ENCODE peak calls at places on chromosomes 16 and 17, in seven cellular contexts. One of them, this sample, is unnamed.

GRCh38 chr17:69638516-69638915 is 224.0 kb downstream of the MAP2K6 start:
- DNase-seq in CD4-positive, alpha-beta T cell: no peak
- DNase-seq in anterior cingulate cortex: no peak
- DNase-seq in H1: no peak
- DNase-seq in non-pigmented ciliary epithelial cell: no peak
- DNase-seq in tibial nerve: no peak
- DNase-seq in GM12865: no peak
- DNase-seq in this sample: no peak

GRCh38 chr17:6323626-6324356 is 111.1 kb downstream of the AIPL1 start:
- DNase-seq in CD4-positive, alpha-beta T cell: no peak
- DNase-seq in anterior cingulate cortex: no peak
- DNase-seq in H1: no peak
- DNase-seq in non-pigmented ciliary epithelial cell: no peak
- DNase-seq in tibial nerve: no peak
- DNase-seq in GM12865: no peak
- DNase-seq in this sample: no peak

GRCh38 chr17:50310455-50311111 is 35.3 kb upstream of the XYLT2 start:
- DNase-seq in CD4-positive, alpha-beta T cell: no peak
- DNase-seq in anterior cingulate cortex: no peak
- DNase-seq in H1: no peak
- DNase-seq in non-pigmented ciliary epithelial cell: no peak
- DNase-seq in tibial nerve: no peak
- DNase-seq in GM12865: no peak
- DNase-seq in this sample: no peak

GRCh38 chr17:75271955-75272847 is 1.2 kb upstream of the MIF4GD start:
- DNase-seq in CD4-positive, alpha-beta T cell: no peak
- DNase-seq in anterior cingulate cortex: no peak
- DNase-seq in H1: no peak
- DNase-seq in non-pigmented ciliary epithelial cell: no peak
- DNase-seq in tibial nerve: no peak
- DNase-seq in GM12865: peak; percentile 47
- DNase-seq in this sample: no peak

GRCh38 chr17:49360796-49361128 is 1.3 kb downstream of the ZNF652 start:
- DNase-seq in CD4-positive, alpha-beta T cell: no peak
- DNase-seq in anterior cingulate cortex: no peak
- DNase-seq in H1: no peak
- DNase-seq in non-pigmented ciliary epithelial cell: no peak
- DNase-seq in tibial nerve: no peak
- DNase-seq in GM12865: no peak
- DNase-seq in this sample: no peak

GRCh38 chr17:17999364-18000007 is 26.8 kb downstream of the DRC3 start:
- DNase-seq in CD4-positive, alpha-beta T cell: no peak
- DNase-seq in anterior cingulate cortex: no peak
- DNase-seq in H1: no peak
- DNase-seq in non-pigmented ciliary epithelial cell: no peak
- DNase-seq in tibial nerve: no peak
- DNase-seq in GM12865: no peak
- DNase-seq in this sample: no peak

GRCh38 chr17:81340606-81341346 is 45.7 kb upstream of the SLC38A10 start:
- DNase-seq in CD4-positive, alpha-beta T cell: no peak
- DNase-seq in anterior cingulate cortex: no peak
- DNase-seq in H1: peak; percentile 54
- DNase-seq in non-pigmented ciliary epithelial cell: no peak
- DNase-seq in tibial nerve: no peak
- DNase-seq in GM12865: no peak
- DNase-seq in this sample: no peak

GRCh38 chr17:29109477-29110371 is 66.8 kb downstream of the PIPOX start:
- DNase-seq in CD4-positive, alpha-beta T cell: no peak
- DNase-seq in anterior cingulate cortex: no peak
- DNase-seq in H1: no peak
- DNase-seq in non-pigmented ciliary epithelial cell: no peak
- DNase-seq in tibial nerve: no peak
- DNase-seq in GM12865: no peak
- DNase-seq in this sample: no peak

GRCh38 chr16:88200896-88201185 is 181.9 kb upstream of the ZNF469 start:
- DNase-seq in CD4-positive, alpha-beta T cell: no peak
- DNase-seq in anterior cingulate cortex: no peak
- DNase-seq in H1: no peak
- DNase-seq in non-pigmented ciliary epithelial cell: no peak
- DNase-seq in tibial nerve: no peak
- DNase-seq in GM12865: no peak
- DNase-seq in this sample: no peak

GRCh38 chr17:7914771-7915610 is 1.1 kb downstream of the RNF227 start:
- DNase-seq in CD4-positive, alpha-beta T cell: no peak
- DNase-seq in anterior cingulate cortex: no peak
- DNase-seq in H1: no peak
- DNase-seq in non-pigmented ciliary epithelial cell: no peak
- DNase-seq in tibial nerve: peak; percentile 52
- DNase-seq in GM12865: no peak
- DNase-seq in this sample: no peak

GRCh38 chr17:77744268-77744988 is 214.1 kb upstream of the TNRC6C start:
- DNase-seq in CD4-positive, alpha-beta T cell: no peak
- DNase-seq in anterior cingulate cortex: no peak
- DNase-seq in H1: no peak
- DNase-seq in non-pigmented ciliary epithelial cell: no peak
- DNase-seq in tibial nerve: peak; percentile 67
- DNase-seq in GM12865: no peak
- DNase-seq in this sample: no peak

GRCh38 chr17:64103751-64104364 is 26.1 kb downstream of the ERN1 start:
- DNase-seq in CD4-positive, alpha-beta T cell: no peak
- DNase-seq in anterior cingulate cortex: no peak
- DNase-seq in H1: no peak
- DNase-seq in non-pigmented ciliary epithelial cell: no peak
- DNase-seq in tibial nerve: no peak
- DNase-seq in GM12865: peak; percentile 79
- DNase-seq in this sample: no peak

GRCh38 chr16:68395167-68395786 is 53.0 kb downstream of the SMPD3 start:
- DNase-seq in CD4-positive, alpha-beta T cell: no peak
- DNase-seq in anterior cingulate cortex: no peak
- DNase-seq in H1: no peak
- DNase-seq in non-pigmented ciliary epithelial cell: no peak
- DNase-seq in tibial nerve: no peak
- DNase-seq in GM12865: no peak
- DNase-seq in this sample: peak; percentile 39

GRCh38 chr16:31529398-31530312 is 2.0 kb downstream of the AHSP start:
- DNase-seq in CD4-positive, alpha-beta T cell: no peak
- DNase-seq in anterior cingulate cortex: no peak
- DNase-seq in H1: peak; percentile 58
- DNase-seq in non-pigmented ciliary epithelial cell: no peak
- DNase-seq in tibial nerve: no peak
- DNase-seq in GM12865: no peak
- DNase-seq in this sample: no peak

GRCh38 chr16:3998793-3999478 is 117.3 kb downstream of the ADCY9 start:
- DNase-seq in CD4-positive, alpha-beta T cell: no peak
- DNase-seq in anterior cingulate cortex: no peak
- DNase-seq in H1: no peak
- DNase-seq in non-pigmented ciliary epithelial cell: no peak
- DNase-seq in tibial nerve: peak; percentile 15
- DNase-seq in GM12865: no peak
- DNase-seq in this sample: no peak

GRCh38 chr17:70021726-70022125 is 53.3 kb upstream of the KCNJ16 start:
- DNase-seq in CD4-positive, alpha-beta T cell: no peak
- DNase-seq in anterior cingulate cortex: no peak
- DNase-seq in H1: no peak
- DNase-seq in non-pigmented ciliary epithelial cell: no peak
- DNase-seq in tibial nerve: no peak
- DNase-seq in GM12865: no peak
- DNase-seq in this sample: no peak

GRCh38 chr17:38685485-38685884 is 10.7 kb upstream of the EPOP start:
- DNase-seq in CD4-positive, alpha-beta T cell: no peak
- DNase-seq in anterior cingulate cortex: no peak
- DNase-seq in H1: no peak
- DNase-seq in non-pigmented ciliary epithelial cell: no peak
- DNase-seq in tibial nerve: no peak
- DNase-seq in GM12865: no peak
- DNase-seq in this sample: no peak

GRCh38 chr16:67390816-67391423 is 2.4 kb downstream of the TPPP3 start:
- DNase-seq in CD4-positive, alpha-beta T cell: no peak
- DNase-seq in anterior cingulate cortex: no peak
- DNase-seq in H1: no peak
- DNase-seq in non-pigmented ciliary epithelial cell: no peak
- DNase-seq in tibial nerve: no peak
- DNase-seq in GM12865: no peak
- DNase-seq in this sample: no peak

GRCh38 chr17:34222732-34223486 is 32.2 kb upstream of the CCL2 start:
- DNase-seq in CD4-positive, alpha-beta T cell: no peak
- DNase-seq in anterior cingulate cortex: no peak
- DNase-seq in H1: no peak
- DNase-seq in non-pigmented ciliary epithelial cell: no peak
- DNase-seq in tibial nerve: no peak
- DNase-seq in GM12865: no peak
- DNase-seq in this sample: no peak

GRCh38 chr17:48954300-48954755 is 9.7 kb upstream of the SNF8 start:
- DNase-seq in CD4-positive, alpha-beta T cell: no peak
- DNase-seq in anterior cingulate cortex: no peak
- DNase-seq in H1: peak; percentile 70
- DNase-seq in non-pigmented ciliary epithelial cell: no peak
- DNase-seq in tibial nerve: no peak
- DNase-seq in GM12865: peak; percentile 39
- DNase-seq in this sample: no peak

GRCh38 chr17:59846391-59847165 is 46.2 kb downstream of the TUBD1 start:
- DNase-seq in CD4-positive, alpha-beta T cell: no peak
- DNase-seq in anterior cingulate cortex: no peak
- DNase-seq in H1: no peak
- DNase-seq in non-pigmented ciliary epithelial cell: no peak
- DNase-seq in tibial nerve: peak; percentile 61
- DNase-seq in GM12865: peak; percentile 88
- DNase-seq in this sample: no peak

GRCh38 chr16:57284206-57284951 is at the start of gene PLLP:
- DNase-seq in CD4-positive, alpha-beta T cell: no peak
- DNase-seq in anterior cingulate cortex: no peak
- DNase-seq in H1: peak; percentile 87
- DNase-seq in non-pigmented ciliary epithelial cell: no peak
- DNase-seq in tibial nerve: no peak
- DNase-seq in GM12865: peak; percentile 37
- DNase-seq in this sample: no peak

GRCh38 chr16:55035037-55035436 is 104.4 kb downstream of the IRX5 start:
- DNase-seq in CD4-positive, alpha-beta T cell: no peak
- DNase-seq in anterior cingulate cortex: no peak
- DNase-seq in H1: peak; percentile 92
- DNase-seq in non-pigmented ciliary epithelial cell: no peak
- DNase-seq in tibial nerve: no peak
- DNase-seq in GM12865: peak; percentile 34
- DNase-seq in this sample: no peak

GRCh38 chr16:85851034-85851780 is 47.8 kb upstream of the IRF8 start:
- DNase-seq in CD4-positive, alpha-beta T cell: no peak
- DNase-seq in anterior cingulate cortex: no peak
- DNase-seq in H1: no peak
- DNase-seq in non-pigmented ciliary epithelial cell: no peak
- DNase-seq in tibial nerve: no peak
- DNase-seq in GM12865: peak; percentile 44
- DNase-seq in this sample: peak; percentile 27

GRCh38 chr16:87661561-87661960 is 59.3 kb downstream of the JPH3 start:
- DNase-seq in CD4-positive, alpha-beta T cell: no peak
- DNase-seq in anterior cingulate cortex: no peak
- DNase-seq in H1: peak; percentile 91
- DNase-seq in non-pigmented ciliary epithelial cell: peak; percentile 6
- DNase-seq in tibial nerve: peak; percentile 14
- DNase-seq in GM12865: peak; percentile 28
- DNase-seq in this sample: no peak

GRCh38 chr16:85750827-85751641 is at the start of gene C16orf74:
- DNase-seq in CD4-positive, alpha-beta T cell: no peak
- DNase-seq in anterior cingulate cortex: no peak
- DNase-seq in H1: no peak
- DNase-seq in non-pigmented ciliary epithelial cell: no peak
- DNase-seq in tibial nerve: no peak
- DNase-seq in GM12865: peak; percentile 66
- DNase-seq in this sample: no peak

GRCh38 chr16:17724242-17724898 is 253.6 kb upstream of the XYLT1 start:
- DNase-seq in CD4-positive, alpha-beta T cell: no peak
- DNase-seq in anterior cingulate cortex: no peak
- DNase-seq in H1: no peak
- DNase-seq in non-pigmented ciliary epithelial cell: no peak
- DNase-seq in tibial nerve: no peak
- DNase-seq in GM12865: no peak
- DNase-seq in this sample: no peak

GRCh38 chr16:81431554-81432353 is 12.9 kb upstream of the CMIP start:
- DNase-seq in CD4-positive, alpha-beta T cell: no peak
- DNase-seq in anterior cingulate cortex: no peak
- DNase-seq in H1: no peak
- DNase-seq in non-pigmented ciliary epithelial cell: no peak
- DNase-seq in tibial nerve: peak; percentile 49
- DNase-seq in GM12865: no peak
- DNase-seq in this sample: no peak

GRCh38 chr16:2205967-2206313 is 686 bp downstream of the MLST8 start:
- DNase-seq in CD4-positive, alpha-beta T cell: no peak
- DNase-seq in anterior cingulate cortex: no peak
- DNase-seq in H1: no peak
- DNase-seq in non-pigmented ciliary epithelial cell: no peak
- DNase-seq in tibial nerve: peak; percentile 21
- DNase-seq in GM12865: no peak
- DNase-seq in this sample: no peak

GRCh38 chr16:35749253-35750141 is 2290.1 kb downstream of the TP53TG3F start:
- DNase-seq in CD4-positive, alpha-beta T cell: no peak
- DNase-seq in anterior cingulate cortex: no peak
- DNase-seq in H1: no peak
- DNase-seq in non-pigmented ciliary epithelial cell: no peak
- DNase-seq in tibial nerve: no peak
- DNase-seq in GM12865: no peak
- DNase-seq in this sample: peak; percentile 84

GRCh38 chr17:82602986-82603385 is 45.3 kb downstream of the WDR45B start:
- DNase-seq in CD4-positive, alpha-beta T cell: no peak
- DNase-seq in anterior cingulate cortex: no peak
- DNase-seq in H1: no peak
- DNase-seq in non-pigmented ciliary epithelial cell: peak; percentile 26
- DNase-seq in tibial nerve: no peak
- DNase-seq in GM12865: peak; percentile 77
- DNase-seq in this sample: no peak

GRCh38 chr17:70773210-70773609 is 603.9 kb downstream of the KCNJ2 start:
- DNase-seq in CD4-positive, alpha-beta T cell: no peak
- DNase-seq in anterior cingulate cortex: no peak
- DNase-seq in H1: no peak
- DNase-seq in non-pigmented ciliary epithelial cell: no peak
- DNase-seq in tibial nerve: no peak
- DNase-seq in GM12865: no peak
- DNase-seq in this sample: no peak

GRCh38 chr17:10384175-10384574 is 11.4 kb upstream of the MYH13 start:
- DNase-seq in CD4-positive, alpha-beta T cell: no peak
- DNase-seq in anterior cingulate cortex: no peak
- DNase-seq in H1: no peak
- DNase-seq in non-pigmented ciliary epithelial cell: no peak
- DNase-seq in tibial nerve: no peak
- DNase-seq in GM12865: no peak
- DNase-seq in this sample: no peak

GRCh38 chr16:88759245-88759975 is 25.6 kb downstream of the PIEZO1 start:
- DNase-seq in CD4-positive, alpha-beta T cell: peak; percentile 54
- DNase-seq in anterior cingulate cortex: no peak
- DNase-seq in H1: no peak
- DNase-seq in non-pigmented ciliary epithelial cell: no peak
- DNase-seq in tibial nerve: peak; percentile 38
- DNase-seq in GM12865: no peak
- DNase-seq in this sample: no peak

GRCh38 chr16:56559109-56559508 is 5.8 kb upstream of the MT4 start:
- DNase-seq in CD4-positive, alpha-beta T cell: no peak
- DNase-seq in anterior cingulate cortex: no peak
- DNase-seq in H1: no peak
- DNase-seq in non-pigmented ciliary epithelial cell: no peak
- DNase-seq in tibial nerve: no peak
- DNase-seq in GM12865: no peak
- DNase-seq in this sample: no peak

GRCh38 chr17:72719582-72720493 is 372.6 kb downstream of the SLC39A11 start:
- DNase-seq in CD4-positive, alpha-beta T cell: peak; percentile 39
- DNase-seq in anterior cingulate cortex: no peak
- DNase-seq in H1: no peak
- DNase-seq in non-pigmented ciliary epithelial cell: no peak
- DNase-seq in tibial nerve: no peak
- DNase-seq in GM12865: no peak
- DNase-seq in this sample: no peak

GRCh38 chr17:56908061-56908542 is 5.7 kb downstream of the TRIM25 start:
- DNase-seq in CD4-positive, alpha-beta T cell: no peak
- DNase-seq in anterior cingulate cortex: no peak
- DNase-seq in H1: no peak
- DNase-seq in non-pigmented ciliary epithelial cell: no peak
- DNase-seq in tibial nerve: peak; percentile 37
- DNase-seq in GM12865: peak; percentile 87
- DNase-seq in this sample: no peak

This sample was measured in chondrocyte.